ENCODE peak calls at places on chromosome 1, in eight cellular contexts. One of them, this sample, is unnamed. For H3K27me3, the result is how much of the 10 kb centered on the place peaks cover.

GRCh38 chr1:88935522-88936222 is 44.3 kb upstream of the GTF2B start:
- DNase-seq in esophagus muscularis mucosa: no peak
- DNase-seq in transverse colon: no peak
- DNase-seq in GM23338: peak
- DNase-seq in stomach: no peak
- DNase-seq in HCT116: peak
- DNase-seq in endothelial cell of umbilical vein: peak
- DNase-seq in suprapubic skin: no peak
- DNase-seq in this sample: no peak

GRCh38 chr1:118555638-118556037 is 370.6 kb upstream of the SPAG17 start:
- DNase-seq in esophagus muscularis mucosa: no peak
- DNase-seq in transverse colon: no peak
- DNase-seq in GM23338: no peak
- DNase-seq in stomach: no peak
- DNase-seq in HCT116: no peak
- DNase-seq in endothelial cell of umbilical vein: no peak
- DNase-seq in suprapubic skin: no peak
- DNase-seq in this sample: no peak

GRCh38 chr1:94846286-94846685 is 26.1 kb downstream of the SLC44A3 start:
- DNase-seq in esophagus muscularis mucosa: no peak
- DNase-seq in transverse colon: no peak
- DNase-seq in GM23338: no peak
- DNase-seq in stomach: no peak
- DNase-seq in HCT116: no peak
- DNase-seq in endothelial cell of umbilical vein: no peak
- DNase-seq in suprapubic skin: no peak
- DNase-seq in this sample: no peak

GRCh38 chr1:116982319-116983004 is 19.1 kb upstream of the CD101 start:
- DNase-seq in esophagus muscularis mucosa: peak
- DNase-seq in transverse colon: peak
- DNase-seq in GM23338: peak
- DNase-seq in stomach: no peak
- DNase-seq in HCT116: no peak
- DNase-seq in endothelial cell of umbilical vein: no peak
- DNase-seq in suprapubic skin: no peak
- DNase-seq in this sample: no peak

GRCh38 chr1:27831568-27832410 is 1.2 kb downstream of the PPP1R8 start:
- DNase-seq in esophagus muscularis mucosa: no peak
- DNase-seq in transverse colon: no peak
- DNase-seq in GM23338: no peak
- DNase-seq in stomach: no peak
- DNase-seq in HCT116: peak
- DNase-seq in endothelial cell of umbilical vein: no peak
- DNase-seq in suprapubic skin: no peak
- DNase-seq in this sample: no peak

GRCh38 chr1:112011231-112011630 is 21.8 kb upstream of the KCND3 start:
- DNase-seq in esophagus muscularis mucosa: no peak
- DNase-seq in transverse colon: no peak
- DNase-seq in GM23338: no peak
- DNase-seq in stomach: no peak
- DNase-seq in HCT116: no peak
- DNase-seq in endothelial cell of umbilical vein: no peak
- DNase-seq in suprapubic skin: no peak
- DNase-seq in this sample: no peak

GRCh38 chr1:93877529-93877928 is 1.5 kb downstream of the DNTTIP2 start:
- DNase-seq in esophagus muscularis mucosa: no peak
- DNase-seq in transverse colon: no peak
- DNase-seq in GM23338: no peak
- DNase-seq in stomach: no peak
- DNase-seq in HCT116: no peak
- DNase-seq in endothelial cell of umbilical vein: no peak
- DNase-seq in suprapubic skin: no peak
- DNase-seq in this sample: no peak

GRCh38 chr1:229127301-229127700 is 143.6 kb upstream of the RAB4A start:
- DNase-seq in esophagus muscularis mucosa: no peak
- DNase-seq in transverse colon: no peak
- DNase-seq in GM23338: no peak
- DNase-seq in stomach: peak
- DNase-seq in HCT116: no peak
- DNase-seq in endothelial cell of umbilical vein: no peak
- DNase-seq in suprapubic skin: no peak
- DNase-seq in this sample: no peak

GRCh38 chr1:41765109-41765655 is 153.5 kb downstream of the HIVEP3 start:
- DNase-seq in esophagus muscularis mucosa: no peak
- DNase-seq in transverse colon: no peak
- DNase-seq in GM23338: no peak
- DNase-seq in stomach: no peak
- DNase-seq in HCT116: no peak
- DNase-seq in endothelial cell of umbilical vein: no peak
- DNase-seq in suprapubic skin: no peak
- DNase-seq in this sample: no peak

GRCh38 chr1:245292571-245292970 is 137.8 kb downstream of the KIF26B start:
- DNase-seq in esophagus muscularis mucosa: peak
- DNase-seq in transverse colon: no peak
- DNase-seq in GM23338: no peak
- DNase-seq in stomach: no peak
- DNase-seq in HCT116: no peak
- DNase-seq in endothelial cell of umbilical vein: no peak
- DNase-seq in suprapubic skin: no peak
- DNase-seq in this sample: no peak

GRCh38 chr1:161790587-161791317 is 24.6 kb downstream of the ATF6 start:
- DNase-seq in esophagus muscularis mucosa: no peak
- DNase-seq in transverse colon: no peak
- DNase-seq in GM23338: no peak
- DNase-seq in stomach: no peak
- DNase-seq in HCT116: no peak
- DNase-seq in endothelial cell of umbilical vein: no peak
- DNase-seq in suprapubic skin: no peak
- DNase-seq in this sample: no peak

GRCh38 chr1:41791667-41792484 is 126.8 kb downstream of the HIVEP3 start:
- DNase-seq in esophagus muscularis mucosa: no peak
- DNase-seq in transverse colon: no peak
- DNase-seq in GM23338: no peak
- DNase-seq in stomach: no peak
- DNase-seq in HCT116: no peak
- DNase-seq in endothelial cell of umbilical vein: no peak
- DNase-seq in suprapubic skin: no peak
- DNase-seq in this sample: no peak

GRCh38 chr1:241817331-241817792 is 30.6 kb upstream of the EXO1 start:
- DNase-seq in esophagus muscularis mucosa: no peak
- DNase-seq in transverse colon: no peak
- DNase-seq in GM23338: no peak
- DNase-seq in stomach: no peak
- DNase-seq in HCT116: no peak
- DNase-seq in endothelial cell of umbilical vein: no peak
- DNase-seq in suprapubic skin: no peak
- DNase-seq in this sample: no peak

DNA sequence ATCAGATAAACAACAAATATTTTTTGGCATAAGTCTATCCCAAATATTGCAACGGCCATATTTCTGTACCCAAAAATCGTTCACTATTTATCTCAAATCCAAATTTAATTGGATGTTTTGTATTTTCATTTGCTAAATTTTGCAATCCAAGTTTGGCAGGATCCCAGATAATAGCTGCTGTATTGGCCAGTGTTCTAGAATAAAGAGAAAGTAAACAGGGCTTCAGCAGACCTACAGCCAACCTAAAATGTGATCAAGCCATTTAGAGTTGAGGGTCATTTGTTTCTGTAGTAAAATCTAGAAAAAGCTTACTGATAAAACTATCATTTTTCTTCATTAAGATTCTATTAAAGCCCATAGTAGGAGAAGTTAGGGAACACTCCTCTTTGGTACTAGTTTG is 506.6 kb upstream of the PTBP2 start:
- DNase-seq in esophagus muscularis mucosa: no peak
- DNase-seq in transverse colon: no peak
- DNase-seq in GM23338: no peak
- DNase-seq in stomach: no peak
- DNase-seq in HCT116: no peak
- DNase-seq in endothelial cell of umbilical vein: no peak
- DNase-seq in suprapubic skin: no peak
- DNase-seq in this sample: no peak
- H3K27me3 ChIP-seq in esophagus muscularis mucosa: under half
- H3K27me3 ChIP-seq in transverse colon: under half
- H3K27me3 ChIP-seq in GM23338: under half
- H3K27me3 ChIP-seq in stomach: under half
- H3K27me3 ChIP-seq in HCT116: under half
- H3K27me3 ChIP-seq in endothelial cell of umbilical vein: under half
- H3K27me3 ChIP-seq in suprapubic skin: under half
- H3K27me3 ChIP-seq in this sample: under half

DNA sequence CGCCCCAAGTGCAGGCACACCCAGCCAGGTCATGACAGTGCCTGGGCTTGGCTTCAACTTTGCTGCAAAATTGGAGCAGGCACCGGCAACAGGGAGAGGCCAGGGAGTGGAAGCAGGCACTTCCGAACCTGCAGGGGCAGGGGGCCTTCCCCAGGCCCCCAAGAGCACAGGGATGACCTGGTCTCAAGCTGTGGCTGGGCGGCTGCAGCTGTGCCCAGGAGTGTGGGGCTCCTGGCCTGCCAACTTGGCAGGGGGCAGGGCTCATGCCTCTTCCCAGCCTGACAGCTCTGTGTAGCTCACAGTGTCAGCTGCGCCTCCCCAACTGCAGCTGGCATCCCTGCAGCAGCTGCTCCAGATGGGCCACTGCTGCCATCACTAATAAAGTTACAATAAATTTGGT is 51.5 kb upstream of the SCYL3 start:
- DNase-seq in esophagus muscularis mucosa: no peak
- DNase-seq in transverse colon: no peak
- DNase-seq in GM23338: no peak
- DNase-seq in stomach: no peak
- DNase-seq in HCT116: no peak
- DNase-seq in endothelial cell of umbilical vein: no peak
- DNase-seq in suprapubic skin: no peak
- DNase-seq in this sample: no peak
- TF ChIP-seq POLR2AphosphoS5 in esophagus muscularis mucosa: no peak
- TF ChIP-seq POLR2AphosphoS5 in transverse colon: no peak
- TF ChIP-seq POLR2AphosphoS5 in GM23338: no peak
- TF ChIP-seq POLR2AphosphoS5 in stomach: no peak
- TF ChIP-seq POLR2AphosphoS5 in HCT116: no peak
- TF ChIP-seq POLR2AphosphoS5 in endothelial cell of umbilical vein: no peak
- TF ChIP-seq POLR2AphosphoS5 in suprapubic skin: no peak
- TF ChIP-seq POLR2AphosphoS5 in this sample: no peak

GRCh38 chr1:34770891-34771508 is 10.0 kb upstream of the GJB3 start:
- DNase-seq in esophagus muscularis mucosa: no peak
- DNase-seq in transverse colon: no peak
- DNase-seq in GM23338: no peak
- DNase-seq in stomach: no peak
- DNase-seq in HCT116: no peak
- DNase-seq in endothelial cell of umbilical vein: no peak
- DNase-seq in suprapubic skin: no peak
- DNase-seq in this sample: no peak
- H3K27me3 ChIP-seq in esophagus muscularis mucosa: under half
- H3K27me3 ChIP-seq in transverse colon: under half
- H3K27me3 ChIP-seq in GM23338: under half
- H3K27me3 ChIP-seq in stomach: under half
- H3K27me3 ChIP-seq in HCT116: under half
- H3K27me3 ChIP-seq in endothelial cell of umbilical vein: under half
- H3K27me3 ChIP-seq in suprapubic skin: under half
- H3K27me3 ChIP-seq in this sample: under half

GRCh38 chr1:226365166-226365565 is 42.7 kb downstream of the PARP1 start:
- DNase-seq in esophagus muscularis mucosa: no peak
- DNase-seq in transverse colon: no peak
- DNase-seq in GM23338: no peak
- DNase-seq in stomach: no peak
- DNase-seq in HCT116: no peak
- DNase-seq in endothelial cell of umbilical vein: no peak
- DNase-seq in suprapubic skin: no peak
- DNase-seq in this sample: no peak
- TF ChIP-seq POLR2AphosphoS5 in esophagus muscularis mucosa: no peak
- TF ChIP-seq POLR2AphosphoS5 in transverse colon: no peak
- TF ChIP-seq POLR2AphosphoS5 in GM23338: no peak
- TF ChIP-seq POLR2AphosphoS5 in stomach: no peak
- TF ChIP-seq POLR2AphosphoS5 in HCT116: no peak
- TF ChIP-seq POLR2AphosphoS5 in endothelial cell of umbilical vein: no peak
- TF ChIP-seq POLR2AphosphoS5 in suprapubic skin: no peak
- TF ChIP-seq POLR2AphosphoS5 in this sample: no peak

GRCh38 chr1:4106731-4107130 is 206.7 kb upstream of the C1orf174 start:
- DNase-seq in esophagus muscularis mucosa: no peak
- DNase-seq in transverse colon: no peak
- DNase-seq in GM23338: no peak
- DNase-seq in stomach: no peak
- DNase-seq in HCT116: no peak
- DNase-seq in endothelial cell of umbilical vein: no peak
- DNase-seq in suprapubic skin: peak
- DNase-seq in this sample: no peak
- H3K27me3 ChIP-seq in esophagus muscularis mucosa: under half
- H3K27me3 ChIP-seq in transverse colon: under half
- H3K27me3 ChIP-seq in GM23338: under half
- H3K27me3 ChIP-seq in stomach: under half
- H3K27me3 ChIP-seq in HCT116: under half
- H3K27me3 ChIP-seq in endothelial cell of umbilical vein: under half
- H3K27me3 ChIP-seq in suprapubic skin: under half
- H3K27me3 ChIP-seq in this sample: under half

DNA sequence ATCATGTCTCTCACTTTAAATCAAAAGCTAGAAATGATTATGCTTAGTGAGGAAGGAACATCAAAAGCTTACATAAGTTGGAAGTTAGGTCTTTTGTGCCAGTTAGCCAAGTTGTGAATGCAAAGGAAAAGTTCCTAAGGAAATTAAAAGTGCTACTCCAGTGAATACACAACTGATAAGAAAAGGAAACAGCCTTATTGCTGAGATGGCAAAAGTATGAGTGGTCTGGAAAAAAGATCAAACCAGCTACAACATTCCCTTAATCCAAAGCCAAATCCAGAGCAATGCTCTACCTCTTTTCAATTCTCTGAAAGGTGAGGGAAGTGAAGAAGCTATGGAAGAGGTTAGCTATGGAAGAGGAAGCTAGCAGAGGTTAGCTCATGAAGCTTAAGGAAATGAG is 378.7 kb downstream of the KCNT2 start:
- DNase-seq in esophagus muscularis mucosa: no peak
- DNase-seq in transverse colon: no peak
- DNase-seq in GM23338: no peak
- DNase-seq in stomach: no peak
- DNase-seq in HCT116: no peak
- DNase-seq in endothelial cell of umbilical vein: no peak
- DNase-seq in suprapubic skin: no peak
- DNase-seq in this sample: no peak
- TF ChIP-seq POLR2AphosphoS5 in esophagus muscularis mucosa: no peak
- TF ChIP-seq POLR2AphosphoS5 in transverse colon: no peak
- TF ChIP-seq POLR2AphosphoS5 in GM23338: no peak
- TF ChIP-seq POLR2AphosphoS5 in stomach: no peak
- TF ChIP-seq POLR2AphosphoS5 in HCT116: no peak
- TF ChIP-seq POLR2AphosphoS5 in endothelial cell of umbilical vein: no peak
- TF ChIP-seq POLR2AphosphoS5 in suprapubic skin: no peak
- TF ChIP-seq POLR2AphosphoS5 in this sample: no peak